ENCODE peak calls at places on chromosomes 7 and 10, in seven cellular contexts. W is mammary epithelial cell, V is DND-41, P is body of pancreas, B is ovary, R is cardiac muscle cell, U is GM23248. A is an unnamed sample.

GRCh38 chr7:151229249-151229648 is 2.2 kb upstream of the ABCF2 start:
- DNase-seq in W (no peak), V (no peak), P (no peak), B (no peak), R (no peak), U (no peak), A (no peak)

GRCh38 chr10:48526371-48526821 is 78.5 kb downstream of the ARHGAP22 start:
- DNase-seq in W (peak; percentile 41), V (no peak), P (no peak), B (no peak), R (no peak), U (peak; percentile 85), A (peak; percentile 72)

GRCh38 chr7:67854236-67854635 is 857.6 kb downstream of the TYW1 start:
- DNase-seq in W (no peak), V (no peak), P (no peak), B (no peak), R (no peak), U (peak; percentile 15), A (peak; percentile 27)

GRCh38 chr7:116232920-116233319 is 22.6 kb downstream of the TES start:
- DNase-seq in W (no peak), V (no peak), P (no peak), B (no peak), R (no peak), U (peak; percentile 24), A (peak; percentile 46)

GRCh38 chr10:115335366-115335765 is 242.2 kb downstream of the ATRNL1 start:
- DNase-seq in W (peak; percentile 67), V (no peak), P (no peak), B (no peak), R (no peak), U (no peak), A (no peak)

GRCh38 chr10:45443101-45444009 is 69.3 kb downstream of the ALOX5 start:
- DNase-seq in W (no peak), V (no peak), P (no peak), B (no peak), R (no peak), U (no peak), A (no peak)

GRCh38 chr7:76201732-76202665 is at the start of gene SRRM3:
- DNase-seq in W (peak; percentile 48), V (peak; percentile 85), P (peak; percentile 82), B (peak; percentile 88), R (peak; percentile 92), U (peak; percentile 85), A (peak; percentile 89)

GRCh38 chr7:30169585-30169978 is 34.8 kb downstream of the MTURN start:
- DNase-seq in W (peak; percentile 68), V (no peak), P (no peak), B (no peak), R (no peak), U (peak; percentile 80), A (peak; percentile 30)

GRCh38 chr7:105849122-105849855 is 27.1 kb downstream of the ATXN7L1 start:
- DNase-seq in W (peak; percentile 72), V (peak; percentile 31), P (no peak), B (no peak), R (no peak), U (peak; percentile 27), A (no peak)

GRCh38 chr7:106813705-106814305 is 51.3 kb upstream of the PIK3CG start:
- DNase-seq in W (no peak), V (no peak), P (no peak), B (no peak), R (no peak), U (peak; percentile 53), A (peak; percentile 9)

GRCh38 chr7:94423116-94423515 is 28.4 kb downstream of the COL1A2 start:
- DNase-seq in W (no peak), V (no peak), P (no peak), B (no peak), R (no peak), U (peak; percentile 51), A (peak; percentile 15)

GRCh38 chr7:150944066-150945042 is 33.8 kb downstream of the KCNH2 start:
- DNase-seq in W (peak; percentile 85), V (no peak), P (no peak), B (no peak), R (no peak), U (no peak), A (no peak)

GRCh38 chr7:136953386-136953785 is 84.9 kb downstream of the CHRM2 start:
- DNase-seq in W (no peak), V (no peak), P (no peak), B (no peak), R (no peak), U (peak; percentile 68), A (peak; percentile 69)

GRCh38 chr10:7520496-7521485 is 110.0 kb upstream of the SFMBT2 start:
- DNase-seq in W (no peak), V (no peak), P (no peak), B (no peak), R (no peak), U (no peak), A (no peak)

GRCh38 chr10:4129866-4130455 is 345.0 kb upstream of the KLF6 start:
- DNase-seq in W (no peak), V (peak; percentile 51), P (no peak), B (no peak), R (no peak), U (no peak), A (no peak)

GRCh38 chr10:128080231-128080630 is 46.0 kb downstream of the MKI67 start:
- DNase-seq in W (no peak), V (no peak), P (no peak), B (no peak), R (no peak), U (no peak), A (no peak)

GRCh38 chr10:24716295-24716694 is 7.4 kb downstream of the ARHGAP21 start:
- DNase-seq in W (no peak), V (no peak), P (peak; percentile 28), B (no peak), R (no peak), U (no peak), A (no peak)

GRCh38 chr7:152522551-152522950 is 86.7 kb upstream of the KMT2C start:
- DNase-seq in W (no peak), V (no peak), P (no peak), B (peak; percentile 70), R (no peak), U (no peak), A (no peak)

GRCh38 chr7:23022258-23022745 is 8.4 kb upstream of the HYCC1 start:
- DNase-seq in W (peak; percentile 70), V (no peak), P (no peak), B (no peak), R (no peak), U (peak; percentile 84), A (peak; percentile 66)

GRCh38 chr10:132198381-132199181 is 11.8 kb downstream of the DPYSL4 start:
- DNase-seq in W (no peak), V (no peak), P (no peak), B (peak; percentile 29), R (no peak), U (no peak), A (no peak)

GRCh38 chr10:93710333-93710909 is 8.0 kb upstream of the FRA10AC1 start:
- DNase-seq in W (no peak), V (no peak), P (no peak), B (no peak), R (no peak), U (no peak), A (no peak)

GRCh38 chr10:102066421-102067068 is 1.4 kb downstream of the HPS6 start:
- DNase-seq in W (no peak), V (no peak), P (no peak), B (no peak), R (no peak), U (peak; percentile 34), A (no peak)

GRCh38 chr10:58240531-58240930 is 27.2 kb downstream of the IPMK start:
- DNase-seq in W (no peak), V (no peak), P (no peak), B (no peak), R (no peak), U (no peak), A (no peak)

GRCh38 chr7:151736403-151736909 is 140.5 kb downstream of the PRKAG2 start:
- DNase-seq in W (peak; percentile 78), V (no peak), P (peak; percentile 54), B (peak; percentile 67), R (peak; percentile 88), U (peak; percentile 95), A (peak; percentile 97)

GRCh38 chr7:97145068-97145467 is 27.6 kb downstream of the SDHAF3 start:
- DNase-seq in W (peak; percentile 11), V (no peak), P (no peak), B (no peak), R (no peak), U (peak; percentile 43), A (peak; percentile 72)

GRCh38 chr10:112083526-112083925 is 100.0 kb downstream of the GPAM start:
- DNase-seq in W (no peak), V (no peak), P (no peak), B (no peak), R (no peak), U (no peak), A (no peak)

GRCh38 chr10:122325235-122325634 is 49.3 kb upstream of the PLEKHA1 start:
- DNase-seq in W (no peak), V (no peak), P (no peak), B (no peak), R (no peak), U (no peak), A (no peak)

GRCh38 chr10:69853064-69853463 is 51.4 kb downstream of the COL13A1 start:
- DNase-seq in W (no peak), V (no peak), P (no peak), B (no peak), R (no peak), U (no peak), A (no peak)
- H3K36me3 ChIP-seq in W (no peaks in the 10 kb centered on the region), V (no peaks in the 10 kb centered on the region), P (no peaks in the 10 kb centered on the region), B (no peaks in the 10 kb centered on the region), R (no peaks in the 10 kb centered on the region), U (no peaks in the 10 kb centered on the region), A (no peaks in the 10 kb centered on the region)

GRCh38 chr7:49500741-49501140 is 272.7 kb upstream of the VWC2 start:
- DNase-seq in W (no peak), V (no peak), P (no peak), B (no peak), R (no peak), U (no peak), A (no peak)
- H3K27me3 ChIP-seq in W (peaks cover 2% of the 10 kb centered on the region), V (no peaks in the 10 kb centered on the region), P (no peaks in the 10 kb centered on the region), B (no peaks in the 10 kb centered on the region), R (no peaks in the 10 kb centered on the region), U (no peaks in the 10 kb centered on the region), A (no peaks in the 10 kb centered on the region)

DNA sequence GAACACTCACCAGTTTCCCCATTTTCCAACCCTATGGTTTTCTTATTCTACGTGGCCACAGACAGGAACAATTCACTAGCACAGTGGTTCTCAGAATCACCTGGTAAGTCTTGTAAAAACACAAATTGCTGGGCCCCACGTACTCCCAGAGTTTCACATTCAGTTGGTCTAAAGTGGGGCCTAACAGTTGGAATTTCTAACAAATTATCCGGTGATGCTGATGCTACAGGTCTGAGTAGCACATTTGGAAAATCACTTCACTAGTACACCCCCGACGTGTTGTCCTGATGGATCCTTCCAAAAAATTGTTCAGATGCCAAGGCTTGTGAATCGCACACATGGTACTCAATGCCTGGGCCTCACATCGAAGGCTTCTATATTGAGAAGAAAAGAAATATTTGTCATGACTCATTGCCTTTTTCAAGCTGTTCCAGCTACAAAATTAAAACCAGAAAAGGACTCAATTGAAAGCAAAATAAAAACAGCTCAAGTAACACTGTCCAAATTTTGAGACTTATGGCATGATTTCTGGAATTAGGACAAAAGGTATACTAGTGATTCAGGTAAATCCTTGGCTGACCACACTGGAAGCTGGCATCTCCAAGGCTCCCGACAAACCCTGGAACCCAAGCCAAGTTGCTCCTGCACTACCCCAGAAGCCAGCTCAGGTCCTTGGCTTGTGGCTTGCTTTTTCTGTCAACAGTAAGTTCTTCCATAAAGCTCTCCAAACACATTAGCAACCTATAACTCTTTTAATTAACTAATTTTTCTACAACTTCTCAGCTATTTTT is 12.9 kb upstream of the VIM start:
- DNase-seq in W (peak; percentile 48), V (no peak), P (no peak), B (no peak), R (no peak), U (peak; percentile 98), A (peak; percentile 95)
- H3K4me1 ChIP-seq in W (peaks cover 52% of the 10 kb centered on the region), V (peaks cover 9% of the 10 kb centered on the region), P (no peaks in the 10 kb centered on the region), B (peaks cover 9% of the 10 kb centered on the region), R (no peaks in the 10 kb centered on the region), U (peaks cover 78% of the 10 kb centered on the region), A (peaks cover 67% of the 10 kb centered on the region)

GRCh38 chr10:79219276-79219957 is 127.9 kb upstream of the PPIF start:
- DNase-seq in W (no peak), V (no peak), P (no peak), B (peak; percentile 72), R (no peak), U (peak; percentile 46), A (no peak)
- H3K36me3 ChIP-seq in W (no peaks in the 10 kb centered on the region), V (peaks cover 84% of the 10 kb centered on the region), P (peaks cover 18% of the 10 kb centered on the region), B (no peaks in the 10 kb centered on the region), R (peaks cover 31% of the 10 kb centered on the region), U (peaks cover 27% of the 10 kb centered on the region), A (peaks cover 76% of the 10 kb centered on the region)

A was measured in adipocyte.